ENCODE peak calls at places on chromosomes 16 and 17, in four cellular contexts. A is hepatocyte, V is body of pancreas, B is IMR-90. J is an unnamed sample. For H3K9me3, the result is how much of the 10 kb centered on the place peaks cover.

GRCh38 chr17:66339563-66339962 is 37.1 kb downstream of the PRKCA start:
- DNase-seq in A (no peak), V (no peak), B (no peak), J (no peak)

GRCh38 chr16:67645397-67646121 is 615 bp downstream of the CARMIL2 start:
- DNase-seq in A (no peak), V (no peak), B (no peak), J (no peak)

GRCh38 chr16:70589998-70590471 is 56.3 kb upstream of the IL34 start:
- DNase-seq in A (peak), V (peak), B (peak), J (peak)

GRCh38 chr17:7858487-7858832 is 657 bp downstream of the CYB5D1 start:
- DNase-seq in A (peak), V (peak), B (peak), J (peak)

GRCh38 chr17:55580596-55581133 is 69.4 kb upstream of the SMIM36 start:
- DNase-seq in A (no peak), V (no peak), B (no peak), J (no peak)

GRCh38 chr17:3535253-3535995 is 22.2 kb downstream of the TRPV3 start:
- DNase-seq in A (peak), V (peak), B (peak), J (peak)

GRCh38 chr17:45101883-45102811 is 30.2 kb downstream of the PLCD3 start:
- DNase-seq in A (peak), V (no peak), B (no peak), J (no peak)

GRCh38 chr17:61324540-61324868 is 75.1 kb upstream of the TBX2 start:
- DNase-seq in A (no peak), V (no peak), B (peak), J (no peak)

GRCh38 chr17:81341347-81342061 is 46.4 kb upstream of the SLC38A10 start:
- DNase-seq in A (peak), V (no peak), B (no peak), J (no peak)

GRCh38 chr16:22239131-22239805 is 33.2 kb downstream of the EEF2K start:
- DNase-seq in A (no peak), V (no peak), B (no peak), J (no peak)

GRCh38 chr16:77553130-77553529 is 118.3 kb upstream of the ADAMTS18 start:
- DNase-seq in A (no peak), V (no peak), B (no peak), J (no peak)

GRCh38 chr17:16477255-16477654 is 14.7 kb downstream of the LRRC75A start:
- DNase-seq in A (peak), V (no peak), B (peak), J (no peak)

GRCh38 chr17:34305606-34306005 is 13.6 kb upstream of the CCL8 start:
- DNase-seq in A (no peak), V (no peak), B (peak), J (no peak)

GRCh38 chr17:17744116-17744515 is 62.9 kb downstream of the RAI1 start:
- DNase-seq in A (no peak), V (no peak), B (no peak), J (no peak)

GRCh38 chr17:59154721-59155438 is at the start of gene SKA2:
- DNase-seq in A (no peak), V (peak), B (no peak), J (peak)

GRCh38 chr17:41404024-41404651 is 6.7 kb upstream of the KRT31 start:
- DNase-seq in A (peak), V (no peak), B (peak), J (no peak)

GRCh38 chr17:1511290-1511689 is 5.1 kb downstream of the INPP5K start:
- DNase-seq in A (no peak), V (no peak), B (no peak), J (no peak)

GRCh38 chr16:3574195-3574594 is 3.0 kb downstream of the NLRC3 start:
- DNase-seq in A (no peak), V (no peak), B (no peak), J (no peak)

GRCh38 chr16:86726340-86726739 is 148.0 kb downstream of the FOXL1 start:
- DNase-seq in A (no peak), V (no peak), B (no peak), J (no peak)

GRCh38 chr16:51085271-51085670 is 65.8 kb downstream of the SALL1 start:
- DNase-seq in A (no peak), V (no peak), B (no peak), J (no peak)

DNA sequence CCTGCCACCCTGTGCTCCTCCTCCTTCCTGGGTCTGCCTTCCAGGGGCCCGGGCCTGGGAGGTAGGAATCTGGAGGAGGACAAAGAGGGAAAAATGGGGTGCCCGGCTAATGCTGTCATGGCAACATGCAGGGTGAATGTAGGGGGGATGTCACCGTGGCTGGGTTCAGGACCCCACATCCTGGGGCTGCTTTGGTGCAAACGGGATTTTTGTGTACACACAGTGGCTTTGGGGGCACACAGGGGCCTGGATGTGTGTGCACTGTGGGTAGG is 37.0 kb upstream of the CDC42EP4 start:
- DNase-seq in A (no peak), V (no peak), B (no peak), J (no peak)
- H3K27ac ChIP-seq in A (peak), V (no peak), B (no peak), J (peak)

GRCh38 chr17:5078106-5079028 is at the start of gene ZFP3:
- DNase-seq in A (peak), V (peak), B (peak), J (peak)
- H3K9me3 ChIP-seq in A (under half), V (under half), B (under half), J (under half)

GRCh38 chr17:72008236-72008874 is 112.5 kb upstream of the SOX9 start:
- DNase-seq in A (no peak), V (no peak), B (peak), J (no peak)
- H3K27ac ChIP-seq in A (no peak), V (no peak), B (no peak), J (no peak)

DNA sequence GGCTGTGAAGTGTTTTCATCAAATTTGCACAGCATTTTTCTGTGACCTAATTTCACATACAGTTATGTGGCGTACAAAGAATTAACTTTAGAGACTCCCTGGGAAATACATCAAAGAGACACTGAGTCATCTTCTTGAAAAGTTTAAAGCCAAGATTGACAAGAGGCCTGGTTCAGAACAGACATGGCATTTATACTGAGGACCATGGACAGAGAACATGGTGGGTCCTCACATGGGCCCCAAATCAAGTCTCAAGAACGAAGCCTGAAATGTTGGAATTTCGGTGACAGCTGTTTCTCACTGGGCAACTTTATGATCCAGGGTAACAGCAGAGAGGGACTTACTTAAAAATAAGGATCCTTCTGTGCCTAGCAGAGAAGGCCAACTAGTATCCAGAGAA is 311.5 kb upstream of the KCNJ16 start:
- DNase-seq in A (peak), V (no peak), B (peak), J (no peak)
- H3K9me3 ChIP-seq in A (under half), V (under half), B (under half), J (under half)

GRCh38 chr16:19113577-19114358 is at the start of gene ITPRIPL2:
- DNase-seq in A (peak), V (peak), B (peak), J (peak)

GRCh38 chr16:19110537-19111391 is 3.0 kb upstream of the ITPRIPL2 start:
- DNase-seq in A (no peak), V (peak), B (no peak), J (no peak)

GRCh38 chr16:19116711-19117449 is 3.1 kb downstream of the ITPRIPL2 start:
- DNase-seq in A (no peak), V (no peak), B (peak), J (no peak)

GRCh38 chr16:19115148-19116021 is 1.6 kb downstream of the ITPRIPL2 start:
- DNase-seq in A (no peak), V (no peak), B (no peak), J (no peak)

GRCh38 chr16:19114359-19115147 is 789 bp downstream of the ITPRIPL2 start:
- DNase-seq in A (peak), V (peak), B (peak), J (no peak)
- H3K27ac ChIP-seq in A (peak), V (peak), B (peak), J (peak)

GRCh38 chr17:21678451-21679081 is 13.8 kb upstream of the KCNJ18 start:
- DNase-seq in A (no peak), V (no peak), B (no peak), J (no peak)

GRCh38 chr17:21676281-21677111 is 15.8 kb upstream of the KCNJ18 start:
- DNase-seq in A (no peak), V (no peak), B (no peak), J (no peak)

GRCh38 chr17:21677911-21678310 is 14.4 kb upstream of the KCNJ18 start:
- DNase-seq in A (no peak), V (no peak), B (no peak), J (no peak)

GRCh38 chr17:21679256-21680146 is 12.8 kb upstream of the KCNJ18 start:
- DNase-seq in A (no peak), V (no peak), B (no peak), J (no peak)

GRCh38 chr17:21677126-21677910 is 15.0 kb upstream of the KCNJ18 start:
- DNase-seq in A (no peak), V (no peak), B (no peak), J (no peak)
- H3K9me3 ChIP-seq in A (under half), V (under half), B (half or more), J (under half)

GRCh38 chr17:27206447-27206846 is 87.5 kb upstream of the WSB1 start:
- DNase-seq in A (no peak), V (no peak), B (no peak), J (peak)

GRCh38 chr17:27207073-27207511 is 86.8 kb upstream of the WSB1 start:
- DNase-seq in A (no peak), V (no peak), B (peak), J (no peak)

DNA sequence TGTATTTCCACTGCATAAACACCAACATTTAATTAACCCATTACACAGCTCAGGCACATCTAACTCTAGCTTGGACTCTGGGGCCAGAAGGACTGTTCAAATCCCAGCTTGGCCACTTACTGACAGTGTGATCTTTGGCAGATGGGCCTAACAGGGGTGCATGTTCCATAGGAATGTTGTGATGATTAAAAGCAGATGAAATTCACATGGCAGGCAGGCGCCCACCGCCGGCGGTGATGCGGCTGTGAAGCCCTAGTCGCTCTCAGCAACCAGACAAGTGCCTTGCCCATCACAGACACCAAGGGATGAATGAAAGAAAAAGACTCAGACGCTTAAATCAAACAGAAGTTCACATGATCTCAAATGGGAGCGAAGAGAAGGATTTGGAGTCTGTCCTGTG is 84.6 kb upstream of the WSB1 start:
- DNase-seq in A (no peak), V (no peak), B (no peak), J (no peak)
- H3K27ac ChIP-seq in A (no peak), V (no peak), B (no peak), J (no peak)

J was measured in WERI-Rb-1.